ENCODE peak calls at places on chromosomes 7 and 10, in five cellular contexts. P, V, L, A and B are unnamed samples.
A peak's percentile ranks its signal among the peaks of the same experiment; 100 is the strongest.

GRCh38 chr10:69994262-69994661 is 58.4 kb upstream of the MACROH2A2 start:
- DNase-seq in A (peak; percentile 75), P (no peak), L (peak; percentile 54), V (peak; percentile 59), B (no peak)

GRCh38 chr7:128838109-128838779 is 8.0 kb downstream of the FLNC start:
- DNase-seq in A (no peak), P (no peak), L (no peak), V (no peak), B (no peak)

GRCh38 chr10:48235501-48235900 is 39.0 kb downstream of the FRMPD2 start:
- DNase-seq in P (no peak), V (no peak), L (no peak), A (no peak), B (no peak)

GRCh38 chr10:96693431-96693830 is 26.9 kb downstream of the PIK3AP1 start:
- DNase-seq in L (no peak), V (no peak), P (no peak), A (no peak), B (no peak)

GRCh38 chr7:28588606-28589005 is 176.3 kb downstream of the CREB5 start:
- DNase-seq in L (no peak), V (no peak), P (no peak), A (no peak), B (no peak)

GRCh38 chr7:55387062-55387965 is 22.2 kb downstream of the LANCL2 start:
- DNase-seq in V (peak; percentile 19), A (no peak), L (no peak), P (peak; percentile 48), B (no peak)

GRCh38 chr7:128839751-128840177 is 9.6 kb downstream of the FLNC start:
- DNase-seq in P (no peak), L (no peak), A (no peak), V (no peak), B (no peak)

GRCh38 chr10:104350146-104350635 is 3.4 kb upstream of the CFAP58 start:
- DNase-seq in V (peak; percentile 76), L (no peak), A (peak; percentile 55), P (no peak), B (peak; percentile 63)

GRCh38 chr10:88159127-88159829 is 295.9 kb downstream of the PTEN start:
- DNase-seq in V (no peak), P (no peak), A (no peak), L (no peak), B (no peak)

GRCh38 chr10:50645241-50645640 is 21.5 kb upstream of the SGMS1 start:
- DNase-seq in A (no peak), P (no peak), V (no peak), L (no peak), B (no peak)

GRCh38 chr7:138900040-138900828 is 81.0 kb downstream of the KIAA1549 start:
- DNase-seq in P (no peak), V (peak; percentile 65), A (no peak), L (no peak), B (no peak)

GRCh38 chr7:31043035-31043434 is 9.1 kb upstream of the ADCYAP1R1 start:
- DNase-seq in A (peak; percentile 85), V (no peak), L (no peak), P (peak; percentile 89), B (no peak)

GRCh38 chr7:116776610-116777289 is 85.6 kb upstream of the CAPZA2 start:
- DNase-seq in L (no peak), P (no peak), V (peak; percentile 85), A (no peak), B (no peak)

GRCh38 chr7:56046728-56047445 is 4.4 kb downstream of the PSPH start:
- DNase-seq in L (no peak), P (no peak), A (no peak), V (peak; percentile 88), B (no peak)

GRCh38 chr7:6398943-6399342 is 48.8 kb downstream of the DAGLB start:
- DNase-seq in P (no peak), V (no peak), A (no peak), L (no peak), B (no peak)

GRCh38 chr7:73707045-73707631 is 12.3 kb downstream of the STX1A start:
- DNase-seq in A (peak; percentile 66), P (no peak), L (peak; percentile 60), V (no peak), B (no peak)

GRCh38 chr10:102240467-102241036 is 760 bp downstream of the PITX3 start:
- DNase-seq in A (peak; percentile 68), P (no peak), L (no peak), V (no peak), B (no peak)

GRCh38 chr10:131170042-131170983 is 141.2 kb downstream of the TCERG1L start:
- DNase-seq in L (no peak), P (no peak), V (no peak), A (no peak), B (no peak)

GRCh38 chr10:86658261-86658741 is 4.0 kb downstream of the OPN4 start:
- DNase-seq in L (no peak), P (no peak), A (peak; percentile 2), V (no peak), B (no peak)

GRCh38 chr10:61836233-61836887 is 65.1 kb upstream of the ARID5B start:
- DNase-seq in V (no peak), A (no peak), L (no peak), P (no peak), B (no peak)

GRCh38 chr7:132683967-132684690 is 107.9 kb upstream of the PLXNA4 start:
- DNase-seq in P (no peak), A (no peak), V (no peak), L (no peak), B (no peak)

GRCh38 chr10:117320050-117320665 is 55.1 kb downstream of the PDZD8 start:
- DNase-seq in A (peak; percentile 23), V (peak; percentile 27), L (no peak), P (peak; percentile 2), B (no peak)

GRCh38 chr10:118960166-118961090 is 69.1 kb upstream of the NANOS1 start:
- DNase-seq in V (no peak), A (no peak), L (no peak), P (no peak), B (no peak)

GRCh38 chr7:87875151-87876039 is 765 bp downstream of the SLC25A40 start:
- DNase-seq in P (no peak), L (no peak), A (peak; percentile 86), V (peak; percentile 2), B (peak; percentile 1)

GRCh38 chr7:7428806-7429205 is 106.9 kb downstream of the COL28A1 start:
- DNase-seq in L (no peak), P (no peak), A (no peak), V (peak; percentile 81), B (no peak)

GRCh38 chr7:150945853-150946825 is 32.0 kb downstream of the KCNH2 start:
- DNase-seq in A (peak; percentile 97), P (no peak), V (no peak), L (no peak), B (no peak)
- H3K27me3 ChIP-seq in A (no peaks in the 10 kb centered on the region), P (peaks cover 6% of the 10 kb centered on the region), V (no peaks in the 10 kb centered on the region), L (no peaks in the 10 kb centered on the region), B (no peaks in the 10 kb centered on the region)

DNA sequence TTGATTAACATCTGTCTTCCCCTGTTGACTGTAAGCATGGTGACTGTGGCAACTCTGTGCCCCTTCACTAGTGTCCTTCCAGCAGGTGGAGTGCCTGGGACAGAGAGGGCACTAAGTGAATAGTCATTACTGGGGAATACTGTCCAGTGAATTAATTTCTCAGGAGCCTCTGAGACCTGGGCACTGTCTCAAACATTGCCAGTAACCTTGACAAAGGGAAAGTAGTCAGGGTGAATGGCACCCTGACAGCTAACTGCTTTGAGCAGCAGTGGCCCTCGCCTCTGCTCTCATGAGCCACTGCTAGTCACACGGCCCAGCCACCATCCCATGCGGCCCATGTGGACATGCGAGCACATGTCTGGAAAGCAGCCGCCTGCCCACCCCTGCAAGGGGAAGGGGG is 13.1 kb upstream of the GRB10 start:
- DNase-seq in P (no peak), V (no peak), A (no peak), L (no peak), B (no peak)
- H3K27me3 ChIP-seq in P (peaks cover 14% of the 10 kb centered on the region), V (peaks cover 30% of the 10 kb centered on the region), A (no peaks in the 10 kb centered on the region), L (no peaks in the 10 kb centered on the region), B (peaks cover 11% of the 10 kb centered on the region)

DNA sequence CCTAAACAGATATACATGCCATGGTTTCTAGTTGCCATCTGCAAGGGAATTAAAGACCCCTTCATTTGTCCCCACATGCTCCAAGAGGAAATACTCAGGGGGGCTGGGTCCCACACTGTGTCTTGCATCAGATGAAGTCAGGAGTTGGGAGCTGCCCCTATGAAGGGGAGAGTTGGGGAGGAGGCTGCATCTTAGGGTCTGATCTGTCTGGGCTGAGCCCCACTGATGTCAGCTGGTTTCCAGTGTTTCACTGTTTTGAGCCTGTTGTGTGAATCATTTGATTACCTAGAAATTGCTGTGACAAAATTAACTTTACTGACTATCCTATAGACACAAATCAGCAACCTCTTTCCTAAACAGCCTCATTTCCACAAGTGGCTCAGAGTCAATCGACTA is 4.9 kb upstream of the ADCY1 start:
- DNase-seq in A (peak; percentile 12), P (no peak), V (no peak), L (no peak), B (no peak)
- H3K27me3 ChIP-seq in A (peaks cover 8% of the 10 kb centered on the region), P (peaks cover 13% of the 10 kb centered on the region), V (peaks cover 42% of the 10 kb centered on the region), L (no peaks in the 10 kb centered on the region), B (no peaks in the 10 kb centered on the region)

GRCh38 chr7:4681218-4681851 is 760 bp upstream of the FOXK1 start:
- DNase-seq in P (no peak), V (no peak), A (no peak), L (no peak), B (no peak)
- H3K27me3 ChIP-seq in P (peaks cover 5% of the 10 kb centered on the region), V (no peaks in the 10 kb centered on the region), A (no peaks in the 10 kb centered on the region), L (no peaks in the 10 kb centered on the region), B (no peaks in the 10 kb centered on the region)

DNA sequence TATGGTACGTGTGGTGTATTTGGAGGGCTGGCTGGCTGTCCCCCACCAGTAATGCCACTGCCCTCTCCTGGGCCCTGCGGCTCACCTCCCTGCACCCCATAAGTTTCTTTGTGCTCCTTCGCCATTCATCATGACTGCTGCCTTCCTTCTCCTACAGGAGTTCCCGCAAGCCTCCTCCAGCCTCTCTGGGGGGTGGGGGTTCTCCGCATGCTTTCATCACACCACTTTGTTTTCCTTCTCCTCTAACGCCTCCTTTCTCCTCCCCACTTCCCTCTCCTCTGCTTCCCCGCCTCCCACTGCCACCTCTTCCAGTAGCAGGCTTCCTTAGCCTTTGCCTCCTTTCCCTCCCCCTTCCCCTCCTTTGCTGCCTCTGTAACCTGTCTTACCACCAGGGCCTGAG is 58.1 kb downstream of the PAX2 start:
- DNase-seq in A (no peak), V (no peak), L (no peak), P (no peak), B (no peak)
- H3K27me3 ChIP-seq in A (peaks cover 46% of the 10 kb centered on the region), V (peaks cover 69% of the 10 kb centered on the region), L (no peaks in the 10 kb centered on the region), P (peaks cover 12% of the 10 kb centered on the region), B (peaks cover 6% of the 10 kb centered on the region)

GRCh38 chr10:26214004-26214403 is 2.6 kb upstream of the GAD2 start:
- DNase-seq in L (no peak), A (no peak), P (peak; percentile 45), V (no peak), B (no peak)

GRCh38 chr10:26211781-26212444 is 4.7 kb upstream of the GAD2 start:
- DNase-seq in V (no peak), L (no peak), A (no peak), P (no peak), B (no peak)

GRCh38 chr10:26213157-26213780 is 3.3 kb upstream of the GAD2 start:
- DNase-seq in P (no peak), L (no peak), V (no peak), A (peak; percentile 9), B (no peak)

GRCh38 chr10:26214538-26215461 is 1.8 kb upstream of the GAD2 start:
- DNase-seq in L (no peak), P (no peak), V (no peak), A (peak; percentile 11), B (no peak)

GRCh38 chr10:26212511-26212910 is 4.1 kb upstream of the GAD2 start:
- DNase-seq in A (no peak), L (no peak), P (no peak), V (no peak), B (no peak)
- H3K27me3 ChIP-seq in A (peaks cover 27% of the 10 kb centered on the region), L (peaks cover 19% of the 10 kb centered on the region), P (peaks cover 74% of the 10 kb centered on the region), V (no peaks in the 10 kb centered on the region), B (peaks cover 32% of the 10 kb centered on the region)